ENCODE peak calls at places on chromosomes 4 and X, in eight cellular contexts. One of them, this sample, is unnamed.

GRCh38 chr4:2598661-2599654 is 62.5 kb downstream of the FAM193A start:
- DNase-seq in cardiac fibroblast: no peak
- DNase-seq in stimulated activated CD8-positive, alpha-beta memory T cell treated with anti-CD3 and anti-CD28 coated beads, Interleukin-7, amount 100 ng/mL, for 24 hours: no peak
- DNase-seq in stimulated activated CD4-positive, alpha-beta T cell treated with anti-CD3 and anti-CD28 coated beads, Interleukin-2, amount 100 ng/mL, for 24 hours: no peak
- DNase-seq in NCI-H510A: no peak
- DNase-seq in activated T-cell treated with anti-CD3 and anti-CD28 coated beads, Interleukin-2, amount 50 U/mL, for 72 hours: no peak
- DNase-seq in endodermal cell: peak
- DNase-seq in stimulated activated naive CD8-positive, alpha-beta T cell treated with anti-CD3 and anti-CD28 coated beads, Interleukin-15, amount 100 ng/mL, for 72 hours: peak
- DNase-seq in this sample: peak

GRCh38 chr4:57154926-57155325 is 44.7 kb upstream of the IGFBP7 start:
- DNase-seq in activated T-cell treated with anti-CD3 and anti-CD28 coated beads, Interleukin-2, amount 50 U/mL, for 72 hours: no peak
- DNase-seq in cardiac fibroblast: no peak
- DNase-seq in stimulated activated CD4-positive, alpha-beta T cell treated with anti-CD3 and anti-CD28 coated beads, Interleukin-2, amount 100 ng/mL, for 24 hours: no peak
- DNase-seq in stimulated activated CD8-positive, alpha-beta memory T cell treated with anti-CD3 and anti-CD28 coated beads, Interleukin-7, amount 100 ng/mL, for 24 hours: no peak
- DNase-seq in endodermal cell: no peak
- DNase-seq in NCI-H510A: no peak
- DNase-seq in stimulated activated naive CD8-positive, alpha-beta T cell treated with anti-CD3 and anti-CD28 coated beads, Interleukin-15, amount 100 ng/mL, for 72 hours: no peak
- DNase-seq in this sample: no peak

GRCh38 chr4:91319869-91320268 is 983.9 kb upstream of the GRID2 start:
- DNase-seq in stimulated activated naive CD8-positive, alpha-beta T cell treated with anti-CD3 and anti-CD28 coated beads, Interleukin-15, amount 100 ng/mL, for 72 hours: no peak
- DNase-seq in cardiac fibroblast: no peak
- DNase-seq in endodermal cell: no peak
- DNase-seq in NCI-H510A: no peak
- DNase-seq in stimulated activated CD8-positive, alpha-beta memory T cell treated with anti-CD3 and anti-CD28 coated beads, Interleukin-7, amount 100 ng/mL, for 24 hours: no peak
- DNase-seq in activated T-cell treated with anti-CD3 and anti-CD28 coated beads, Interleukin-2, amount 50 U/mL, for 72 hours: no peak
- DNase-seq in stimulated activated CD4-positive, alpha-beta T cell treated with anti-CD3 and anti-CD28 coated beads, Interleukin-2, amount 100 ng/mL, for 24 hours: no peak
- DNase-seq in this sample: no peak

GRCh38 chr4:8410641-8411271 is 29.8 kb downstream of the ACOX3 start:
- DNase-seq in NCI-H510A: no peak
- DNase-seq in stimulated activated naive CD8-positive, alpha-beta T cell treated with anti-CD3 and anti-CD28 coated beads, Interleukin-15, amount 100 ng/mL, for 72 hours: no peak
- DNase-seq in activated T-cell treated with anti-CD3 and anti-CD28 coated beads, Interleukin-2, amount 50 U/mL, for 72 hours: no peak
- DNase-seq in stimulated activated CD8-positive, alpha-beta memory T cell treated with anti-CD3 and anti-CD28 coated beads, Interleukin-7, amount 100 ng/mL, for 24 hours: no peak
- DNase-seq in endodermal cell: peak
- DNase-seq in stimulated activated CD4-positive, alpha-beta T cell treated with anti-CD3 and anti-CD28 coated beads, Interleukin-2, amount 100 ng/mL, for 24 hours: peak
- DNase-seq in cardiac fibroblast: peak
- DNase-seq in this sample: peak

GRCh38 chr4:39932776-39933402 is 44.8 kb downstream of the PDS5A start:
- DNase-seq in activated T-cell treated with anti-CD3 and anti-CD28 coated beads, Interleukin-2, amount 50 U/mL, for 72 hours: no peak
- DNase-seq in NCI-H510A: no peak
- DNase-seq in endodermal cell: no peak
- DNase-seq in stimulated activated CD4-positive, alpha-beta T cell treated with anti-CD3 and anti-CD28 coated beads, Interleukin-2, amount 100 ng/mL, for 24 hours: no peak
- DNase-seq in stimulated activated CD8-positive, alpha-beta memory T cell treated with anti-CD3 and anti-CD28 coated beads, Interleukin-7, amount 100 ng/mL, for 24 hours: no peak
- DNase-seq in cardiac fibroblast: no peak
- DNase-seq in stimulated activated naive CD8-positive, alpha-beta T cell treated with anti-CD3 and anti-CD28 coated beads, Interleukin-15, amount 100 ng/mL, for 72 hours: no peak
- DNase-seq in this sample: no peak

GRCh38 chr4:86670739-86671138 is 76.6 kb downstream of the PTPN13 start:
- DNase-seq in stimulated activated CD8-positive, alpha-beta memory T cell treated with anti-CD3 and anti-CD28 coated beads, Interleukin-7, amount 100 ng/mL, for 24 hours: no peak
- DNase-seq in cardiac fibroblast: peak
- DNase-seq in stimulated activated naive CD8-positive, alpha-beta T cell treated with anti-CD3 and anti-CD28 coated beads, Interleukin-15, amount 100 ng/mL, for 72 hours: no peak
- DNase-seq in stimulated activated CD4-positive, alpha-beta T cell treated with anti-CD3 and anti-CD28 coated beads, Interleukin-2, amount 100 ng/mL, for 24 hours: no peak
- DNase-seq in NCI-H510A: no peak
- DNase-seq in activated T-cell treated with anti-CD3 and anti-CD28 coated beads, Interleukin-2, amount 50 U/mL, for 72 hours: no peak
- DNase-seq in endodermal cell: no peak
- DNase-seq in this sample: no peak

GRCh38 chr4:55354648-55355047 is 8.6 kb downstream of the SRD5A3 start:
- DNase-seq in NCI-H510A: no peak
- DNase-seq in stimulated activated CD4-positive, alpha-beta T cell treated with anti-CD3 and anti-CD28 coated beads, Interleukin-2, amount 100 ng/mL, for 24 hours: no peak
- DNase-seq in activated T-cell treated with anti-CD3 and anti-CD28 coated beads, Interleukin-2, amount 50 U/mL, for 72 hours: no peak
- DNase-seq in cardiac fibroblast: no peak
- DNase-seq in stimulated activated CD8-positive, alpha-beta memory T cell treated with anti-CD3 and anti-CD28 coated beads, Interleukin-7, amount 100 ng/mL, for 24 hours: no peak
- DNase-seq in endodermal cell: no peak
- DNase-seq in stimulated activated naive CD8-positive, alpha-beta T cell treated with anti-CD3 and anti-CD28 coated beads, Interleukin-15, amount 100 ng/mL, for 72 hours: no peak
- DNase-seq in this sample: no peak

GRCh38 chrX:73683236-73683859 is 120.4 kb downstream of the CHIC1 start:
- DNase-seq in stimulated activated CD8-positive, alpha-beta memory T cell treated with anti-CD3 and anti-CD28 coated beads, Interleukin-7, amount 100 ng/mL, for 24 hours: no peak
- DNase-seq in NCI-H510A: no peak
- DNase-seq in stimulated activated CD4-positive, alpha-beta T cell treated with anti-CD3 and anti-CD28 coated beads, Interleukin-2, amount 100 ng/mL, for 24 hours: no peak
- DNase-seq in stimulated activated naive CD8-positive, alpha-beta T cell treated with anti-CD3 and anti-CD28 coated beads, Interleukin-15, amount 100 ng/mL, for 72 hours: no peak
- DNase-seq in endodermal cell: no peak
- DNase-seq in activated T-cell treated with anti-CD3 and anti-CD28 coated beads, Interleukin-2, amount 50 U/mL, for 72 hours: no peak
- DNase-seq in cardiac fibroblast: peak
- DNase-seq in this sample: no peak

GRCh38 chr4:77613267-77613666 is 7.6 kb downstream of the CXCL13 start:
- DNase-seq in stimulated activated CD4-positive, alpha-beta T cell treated with anti-CD3 and anti-CD28 coated beads, Interleukin-2, amount 100 ng/mL, for 24 hours: no peak
- DNase-seq in activated T-cell treated with anti-CD3 and anti-CD28 coated beads, Interleukin-2, amount 50 U/mL, for 72 hours: no peak
- DNase-seq in NCI-H510A: no peak
- DNase-seq in endodermal cell: no peak
- DNase-seq in stimulated activated naive CD8-positive, alpha-beta T cell treated with anti-CD3 and anti-CD28 coated beads, Interleukin-15, amount 100 ng/mL, for 72 hours: no peak
- DNase-seq in cardiac fibroblast: peak
- DNase-seq in stimulated activated CD8-positive, alpha-beta memory T cell treated with anti-CD3 and anti-CD28 coated beads, Interleukin-7, amount 100 ng/mL, for 24 hours: no peak
- DNase-seq in this sample: no peak

GRCh38 chr4:108988514-108989195 is 225.8 kb upstream of the ETNPPL start:
- DNase-seq in activated T-cell treated with anti-CD3 and anti-CD28 coated beads, Interleukin-2, amount 50 U/mL, for 72 hours: no peak
- DNase-seq in stimulated activated CD8-positive, alpha-beta memory T cell treated with anti-CD3 and anti-CD28 coated beads, Interleukin-7, amount 100 ng/mL, for 24 hours: no peak
- DNase-seq in NCI-H510A: no peak
- DNase-seq in stimulated activated naive CD8-positive, alpha-beta T cell treated with anti-CD3 and anti-CD28 coated beads, Interleukin-15, amount 100 ng/mL, for 72 hours: no peak
- DNase-seq in stimulated activated CD4-positive, alpha-beta T cell treated with anti-CD3 and anti-CD28 coated beads, Interleukin-2, amount 100 ng/mL, for 24 hours: no peak
- DNase-seq in cardiac fibroblast: no peak
- DNase-seq in endodermal cell: no peak
- DNase-seq in this sample: no peak

GRCh38 chrX:40843643-40844042 is 108.3 kb upstream of the MED14 start:
- DNase-seq in stimulated activated CD4-positive, alpha-beta T cell treated with anti-CD3 and anti-CD28 coated beads, Interleukin-2, amount 100 ng/mL, for 24 hours: no peak
- DNase-seq in endodermal cell: no peak
- DNase-seq in stimulated activated CD8-positive, alpha-beta memory T cell treated with anti-CD3 and anti-CD28 coated beads, Interleukin-7, amount 100 ng/mL, for 24 hours: no peak
- DNase-seq in NCI-H510A: no peak
- DNase-seq in activated T-cell treated with anti-CD3 and anti-CD28 coated beads, Interleukin-2, amount 50 U/mL, for 72 hours: no peak
- DNase-seq in cardiac fibroblast: no peak
- DNase-seq in stimulated activated naive CD8-positive, alpha-beta T cell treated with anti-CD3 and anti-CD28 coated beads, Interleukin-15, amount 100 ng/mL, for 72 hours: no peak
- DNase-seq in this sample: no peak

GRCh38 chrX:11190745-11191510 is 79.8 kb downstream of the HCCS start:
- DNase-seq in NCI-H510A: peak
- DNase-seq in stimulated activated naive CD8-positive, alpha-beta T cell treated with anti-CD3 and anti-CD28 coated beads, Interleukin-15, amount 100 ng/mL, for 72 hours: no peak
- DNase-seq in cardiac fibroblast: no peak
- DNase-seq in endodermal cell: no peak
- DNase-seq in stimulated activated CD4-positive, alpha-beta T cell treated with anti-CD3 and anti-CD28 coated beads, Interleukin-2, amount 100 ng/mL, for 24 hours: no peak
- DNase-seq in activated T-cell treated with anti-CD3 and anti-CD28 coated beads, Interleukin-2, amount 50 U/mL, for 72 hours: no peak
- DNase-seq in stimulated activated CD8-positive, alpha-beta memory T cell treated with anti-CD3 and anti-CD28 coated beads, Interleukin-7, amount 100 ng/mL, for 24 hours: no peak
- DNase-seq in this sample: no peak

GRCh38 chr4:165684177-165684870 is 188.7 kb upstream of the TLL1 start:
- DNase-seq in endodermal cell: no peak
- DNase-seq in cardiac fibroblast: peak
- DNase-seq in stimulated activated naive CD8-positive, alpha-beta T cell treated with anti-CD3 and anti-CD28 coated beads, Interleukin-15, amount 100 ng/mL, for 72 hours: no peak
- DNase-seq in NCI-H510A: no peak
- DNase-seq in stimulated activated CD4-positive, alpha-beta T cell treated with anti-CD3 and anti-CD28 coated beads, Interleukin-2, amount 100 ng/mL, for 24 hours: no peak
- DNase-seq in activated T-cell treated with anti-CD3 and anti-CD28 coated beads, Interleukin-2, amount 50 U/mL, for 72 hours: no peak
- DNase-seq in stimulated activated CD8-positive, alpha-beta memory T cell treated with anti-CD3 and anti-CD28 coated beads, Interleukin-7, amount 100 ng/mL, for 24 hours: no peak
- DNase-seq in this sample: no peak

GRCh38 chr4:127997534-127998388 is 32.6 kb downstream of the ABHD18 start:
- DNase-seq in stimulated activated CD4-positive, alpha-beta T cell treated with anti-CD3 and anti-CD28 coated beads, Interleukin-2, amount 100 ng/mL, for 24 hours: peak
- DNase-seq in activated T-cell treated with anti-CD3 and anti-CD28 coated beads, Interleukin-2, amount 50 U/mL, for 72 hours: peak
- DNase-seq in stimulated activated CD8-positive, alpha-beta memory T cell treated with anti-CD3 and anti-CD28 coated beads, Interleukin-7, amount 100 ng/mL, for 24 hours: no peak
- DNase-seq in endodermal cell: no peak
- DNase-seq in stimulated activated naive CD8-positive, alpha-beta T cell treated with anti-CD3 and anti-CD28 coated beads, Interleukin-15, amount 100 ng/mL, for 72 hours: no peak
- DNase-seq in cardiac fibroblast: peak
- DNase-seq in NCI-H510A: no peak
- DNase-seq in this sample: peak

GRCh38 chr4:48665555-48666186 is 114.4 kb downstream of the FRYL start:
- DNase-seq in activated T-cell treated with anti-CD3 and anti-CD28 coated beads, Interleukin-2, amount 50 U/mL, for 72 hours: no peak
- DNase-seq in stimulated activated CD8-positive, alpha-beta memory T cell treated with anti-CD3 and anti-CD28 coated beads, Interleukin-7, amount 100 ng/mL, for 24 hours: no peak
- DNase-seq in cardiac fibroblast: peak
- DNase-seq in NCI-H510A: no peak
- DNase-seq in stimulated activated naive CD8-positive, alpha-beta T cell treated with anti-CD3 and anti-CD28 coated beads, Interleukin-15, amount 100 ng/mL, for 72 hours: no peak
- DNase-seq in stimulated activated CD4-positive, alpha-beta T cell treated with anti-CD3 and anti-CD28 coated beads, Interleukin-2, amount 100 ng/mL, for 24 hours: no peak
- DNase-seq in endodermal cell: no peak
- DNase-seq in this sample: no peak

GRCh38 chr4:106993846-106994245 is 42.3 kb downstream of the DKK2 start:
- DNase-seq in stimulated activated naive CD8-positive, alpha-beta T cell treated with anti-CD3 and anti-CD28 coated beads, Interleukin-15, amount 100 ng/mL, for 72 hours: no peak
- DNase-seq in endodermal cell: no peak
- DNase-seq in stimulated activated CD4-positive, alpha-beta T cell treated with anti-CD3 and anti-CD28 coated beads, Interleukin-2, amount 100 ng/mL, for 24 hours: no peak
- DNase-seq in stimulated activated CD8-positive, alpha-beta memory T cell treated with anti-CD3 and anti-CD28 coated beads, Interleukin-7, amount 100 ng/mL, for 24 hours: no peak
- DNase-seq in NCI-H510A: no peak
- DNase-seq in cardiac fibroblast: no peak
- DNase-seq in activated T-cell treated with anti-CD3 and anti-CD28 coated beads, Interleukin-2, amount 50 U/mL, for 72 hours: no peak
- DNase-seq in this sample: no peak

GRCh38 chr4:136741468-136741867 is 790.8 kb downstream of the PCDH18 start:
- DNase-seq in cardiac fibroblast: peak
- DNase-seq in NCI-H510A: no peak
- DNase-seq in stimulated activated CD4-positive, alpha-beta T cell treated with anti-CD3 and anti-CD28 coated beads, Interleukin-2, amount 100 ng/mL, for 24 hours: no peak
- DNase-seq in stimulated activated naive CD8-positive, alpha-beta T cell treated with anti-CD3 and anti-CD28 coated beads, Interleukin-15, amount 100 ng/mL, for 72 hours: no peak
- DNase-seq in activated T-cell treated with anti-CD3 and anti-CD28 coated beads, Interleukin-2, amount 50 U/mL, for 72 hours: no peak
- DNase-seq in stimulated activated CD8-positive, alpha-beta memory T cell treated with anti-CD3 and anti-CD28 coated beads, Interleukin-7, amount 100 ng/mL, for 24 hours: no peak
- DNase-seq in endodermal cell: no peak
- DNase-seq in this sample: no peak

GRCh38 chr4:56880572-56880971 is 27.1 kb upstream of the REST start:
- DNase-seq in stimulated activated CD4-positive, alpha-beta T cell treated with anti-CD3 and anti-CD28 coated beads, Interleukin-2, amount 100 ng/mL, for 24 hours: no peak
- DNase-seq in cardiac fibroblast: no peak
- DNase-seq in NCI-H510A: no peak
- DNase-seq in stimulated activated CD8-positive, alpha-beta memory T cell treated with anti-CD3 and anti-CD28 coated beads, Interleukin-7, amount 100 ng/mL, for 24 hours: no peak
- DNase-seq in stimulated activated naive CD8-positive, alpha-beta T cell treated with anti-CD3 and anti-CD28 coated beads, Interleukin-15, amount 100 ng/mL, for 72 hours: no peak
- DNase-seq in endodermal cell: no peak
- DNase-seq in activated T-cell treated with anti-CD3 and anti-CD28 coated beads, Interleukin-2, amount 50 U/mL, for 72 hours: no peak
- DNase-seq in this sample: no peak

GRCh38 chr4:21535901-21536300 is 412.7 kb downstream of the KCNIP4 start:
- DNase-seq in NCI-H510A: no peak
- DNase-seq in stimulated activated CD8-positive, alpha-beta memory T cell treated with anti-CD3 and anti-CD28 coated beads, Interleukin-7, amount 100 ng/mL, for 24 hours: no peak
- DNase-seq in activated T-cell treated with anti-CD3 and anti-CD28 coated beads, Interleukin-2, amount 50 U/mL, for 72 hours: no peak
- DNase-seq in stimulated activated naive CD8-positive, alpha-beta T cell treated with anti-CD3 and anti-CD28 coated beads, Interleukin-15, amount 100 ng/mL, for 72 hours: no peak
- DNase-seq in endodermal cell: no peak
- DNase-seq in stimulated activated CD4-positive, alpha-beta T cell treated with anti-CD3 and anti-CD28 coated beads, Interleukin-2, amount 100 ng/mL, for 24 hours: no peak
- DNase-seq in cardiac fibroblast: no peak
- DNase-seq in this sample: no peak

GRCh38 chr4:78167510-78167909 is 110.4 kb downstream of the FRAS1 start:
- DNase-seq in cardiac fibroblast: no peak
- DNase-seq in endodermal cell: no peak
- DNase-seq in stimulated activated naive CD8-positive, alpha-beta T cell treated with anti-CD3 and anti-CD28 coated beads, Interleukin-15, amount 100 ng/mL, for 72 hours: no peak
- DNase-seq in stimulated activated CD8-positive, alpha-beta memory T cell treated with anti-CD3 and anti-CD28 coated beads, Interleukin-7, amount 100 ng/mL, for 24 hours: no peak
- DNase-seq in NCI-H510A: no peak
- DNase-seq in stimulated activated CD4-positive, alpha-beta T cell treated with anti-CD3 and anti-CD28 coated beads, Interleukin-2, amount 100 ng/mL, for 24 hours: no peak
- DNase-seq in activated T-cell treated with anti-CD3 and anti-CD28 coated beads, Interleukin-2, amount 50 U/mL, for 72 hours: no peak
- DNase-seq in this sample: no peak